ENCODE peak calls at places on chromosomes 13 and 19, in four cellular contexts. One of them, this sample, is unnamed.

GRCh38 chr13:34826432-34826831 is 115.6 kb upstream of the NBEA start:
- DNase-seq in IMR-90: no peak
- DNase-seq in cardiac muscle cell: no peak
- DNase-seq in DND-41: no peak
- DNase-seq in this sample: no peak

GRCh38 chr13:51122868-51123267 is 11.8 kb upstream of the C13orf42 start:
- DNase-seq in IMR-90: no peak
- DNase-seq in cardiac muscle cell: no peak
- DNase-seq in DND-41: peak
- DNase-seq in this sample: no peak

GRCh38 chr13:101618440-101619187 is 166.1 kb downstream of the ITGBL1 start:
- DNase-seq in IMR-90: no peak
- DNase-seq in cardiac muscle cell: no peak
- DNase-seq in DND-41: no peak
- DNase-seq in this sample: no peak

GRCh38 chr13:67033170-67033569 is 197.0 kb downstream of the PCDH9 start:
- DNase-seq in IMR-90: no peak
- DNase-seq in cardiac muscle cell: no peak
- DNase-seq in DND-41: no peak
- DNase-seq in this sample: no peak

GRCh38 chr13:46202188-46202795 is 9.4 kb upstream of the LRRC63 start:
- DNase-seq in IMR-90: no peak
- DNase-seq in cardiac muscle cell: no peak
- DNase-seq in DND-41: no peak
- DNase-seq in this sample: no peak

GRCh38 chr19:11986754-11987153 is 21.9 kb downstream of the ZNF763 start:
- DNase-seq in IMR-90: no peak
- DNase-seq in cardiac muscle cell: no peak
- DNase-seq in DND-41: no peak
- DNase-seq in this sample: no peak

GRCh38 chr19:51324082-51324481 is 12.6 kb downstream of the IGLON5 start:
- DNase-seq in IMR-90: no peak
- DNase-seq in cardiac muscle cell: peak
- DNase-seq in DND-41: no peak
- DNase-seq in this sample: no peak

GRCh38 chr19:30692517-30692870 is 320.3 kb downstream of the ZNF536 start:
- DNase-seq in IMR-90: no peak
- DNase-seq in cardiac muscle cell: peak
- DNase-seq in DND-41: no peak
- DNase-seq in this sample: no peak

GRCh38 chr13:48144413-48145035 is 49.6 kb upstream of the MED4 start:
- DNase-seq in IMR-90: peak
- DNase-seq in cardiac muscle cell: peak
- DNase-seq in DND-41: no peak
- DNase-seq in this sample: no peak

GRCh38 chr13:33045829-33046592 is 29.8 kb downstream of the KL start:
- DNase-seq in IMR-90: no peak
- DNase-seq in cardiac muscle cell: no peak
- DNase-seq in DND-41: no peak
- DNase-seq in this sample: no peak

GRCh38 chr19:40583283-40583682 is 6.6 kb downstream of the SHKBP1 start:
- DNase-seq in IMR-90: no peak
- DNase-seq in cardiac muscle cell: no peak
- DNase-seq in DND-41: no peak
- DNase-seq in this sample: no peak

GRCh38 chr13:28325022-28325421 is 169.9 kb downstream of the FLT1 start:
- DNase-seq in IMR-90: no peak
- DNase-seq in cardiac muscle cell: peak
- DNase-seq in DND-41: no peak
- DNase-seq in this sample: no peak
- TF ChIP-seq CTCF in IMR-90: no peak
- TF ChIP-seq CTCF in cardiac muscle cell: no peak
- TF ChIP-seq CTCF in DND-41: no peak
- TF ChIP-seq CTCF in this sample: no peak

GRCh38 chr13:61246351-61246750 is 169.3 kb downstream of the PCDH20 start:
- DNase-seq in IMR-90: no peak
- DNase-seq in cardiac muscle cell: no peak
- DNase-seq in DND-41: no peak
- DNase-seq in this sample: no peak

GRCh38 chr13:61253105-61253877 is 162.4 kb downstream of the PCDH20 start:
- DNase-seq in IMR-90: no peak
- DNase-seq in cardiac muscle cell: no peak
- DNase-seq in DND-41: no peak
- DNase-seq in this sample: no peak

GRCh38 chr13:61252213-61252612 is 163.4 kb downstream of the PCDH20 start:
- DNase-seq in IMR-90: no peak
- DNase-seq in cardiac muscle cell: no peak
- DNase-seq in DND-41: no peak
- DNase-seq in this sample: no peak

GRCh38 chr13:61247149-61247936 is 168.3 kb downstream of the PCDH20 start:
- DNase-seq in IMR-90: no peak
- DNase-seq in cardiac muscle cell: no peak
- DNase-seq in DND-41: peak
- DNase-seq in this sample: no peak
- TF ChIP-seq CTCF in IMR-90: no peak
- TF ChIP-seq CTCF in cardiac muscle cell: no peak
- TF ChIP-seq CTCF in DND-41: no peak
- TF ChIP-seq CTCF in this sample: no peak

GRCh38 chr19:38844093-38844686 is 5.6 kb downstream of the HNRNPL start:
- DNase-seq in IMR-90: no peak
- DNase-seq in cardiac muscle cell: no peak
- DNase-seq in DND-41: no peak
- DNase-seq in this sample: no peak
- TF ChIP-seq CTCF in IMR-90: no peak
- TF ChIP-seq CTCF in cardiac muscle cell: no peak
- TF ChIP-seq CTCF in DND-41: no peak
- TF ChIP-seq CTCF in this sample: no peak

GRCh38 chr13:94549241-94550029 is 46.5 kb downstream of the TGDS start:
- DNase-seq in IMR-90: peak
- DNase-seq in cardiac muscle cell: peak
- DNase-seq in DND-41: peak
- DNase-seq in this sample: peak
- TF ChIP-seq CTCF in IMR-90: no peak
- TF ChIP-seq CTCF in cardiac muscle cell: no peak
- TF ChIP-seq CTCF in DND-41: no peak
- TF ChIP-seq CTCF in this sample: no peak

GRCh38 chr13:21118180-21118579 is 56.8 kb upstream of the LATS2 start:
- DNase-seq in IMR-90: no peak
- DNase-seq in cardiac muscle cell: no peak
- DNase-seq in DND-41: no peak
- DNase-seq in this sample: no peak

GRCh38 chr13:21121616-21122015 is 54.7 kb downstream of the SKA3 start:
- DNase-seq in IMR-90: no peak
- DNase-seq in cardiac muscle cell: no peak
- DNase-seq in DND-41: no peak
- DNase-seq in this sample: no peak

GRCh38 chr13:21119526-21119925 is 56.8 kb downstream of the SKA3 start:
- DNase-seq in IMR-90: no peak
- DNase-seq in cardiac muscle cell: no peak
- DNase-seq in DND-41: no peak
- DNase-seq in this sample: no peak

GRCh38 chr13:21117104-21117809 is 55.9 kb upstream of the LATS2 start:
- DNase-seq in IMR-90: no peak
- DNase-seq in cardiac muscle cell: no peak
- DNase-seq in DND-41: no peak
- DNase-seq in this sample: no peak

DNA sequence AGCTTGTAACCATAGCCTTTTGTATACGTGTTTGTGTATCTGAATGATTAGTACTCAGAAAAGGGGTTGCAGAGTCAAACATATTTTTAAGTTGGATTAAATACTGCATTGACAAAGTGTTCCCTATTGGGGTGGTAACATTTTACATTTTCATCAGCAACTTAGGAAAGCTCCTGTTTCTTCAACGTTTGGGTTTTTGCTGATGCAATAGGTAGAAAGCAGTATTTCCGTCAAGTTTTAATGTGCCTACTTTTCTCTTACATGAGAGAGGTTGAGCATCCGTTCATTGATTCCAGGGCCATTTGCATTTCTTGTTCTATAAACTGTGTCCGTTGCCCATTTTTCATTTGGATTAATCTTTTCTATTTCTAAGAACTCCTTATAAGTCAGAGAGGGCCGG is 56.2 kb downstream of the SKA3 start:
- DNase-seq in IMR-90: no peak
- DNase-seq in cardiac muscle cell: no peak
- DNase-seq in DND-41: no peak
- DNase-seq in this sample: no peak
- TF ChIP-seq CTCF in IMR-90: no peak
- TF ChIP-seq CTCF in cardiac muscle cell: no peak
- TF ChIP-seq CTCF in DND-41: no peak
- TF ChIP-seq CTCF in this sample: no peak

GRCh38 chr13:44919103-44919804 is 70.0 kb downstream of the NUFIP1 start:
- DNase-seq in IMR-90: no peak
- DNase-seq in cardiac muscle cell: no peak
- DNase-seq in DND-41: no peak
- DNase-seq in this sample: no peak

GRCh38 chr13:44917589-44918322 is 71.5 kb downstream of the NUFIP1 start:
- DNase-seq in IMR-90: peak
- DNase-seq in cardiac muscle cell: peak
- DNase-seq in DND-41: peak
- DNase-seq in this sample: peak

GRCh38 chr13:44915962-44916361 is 73.3 kb downstream of the NUFIP1 start:
- DNase-seq in IMR-90: no peak
- DNase-seq in cardiac muscle cell: no peak
- DNase-seq in DND-41: no peak
- DNase-seq in this sample: no peak

GRCh38 chr13:44920013-44920412 is 69.3 kb downstream of the NUFIP1 start:
- DNase-seq in IMR-90: no peak
- DNase-seq in cardiac muscle cell: no peak
- DNase-seq in DND-41: no peak
- DNase-seq in this sample: no peak

DNA sequence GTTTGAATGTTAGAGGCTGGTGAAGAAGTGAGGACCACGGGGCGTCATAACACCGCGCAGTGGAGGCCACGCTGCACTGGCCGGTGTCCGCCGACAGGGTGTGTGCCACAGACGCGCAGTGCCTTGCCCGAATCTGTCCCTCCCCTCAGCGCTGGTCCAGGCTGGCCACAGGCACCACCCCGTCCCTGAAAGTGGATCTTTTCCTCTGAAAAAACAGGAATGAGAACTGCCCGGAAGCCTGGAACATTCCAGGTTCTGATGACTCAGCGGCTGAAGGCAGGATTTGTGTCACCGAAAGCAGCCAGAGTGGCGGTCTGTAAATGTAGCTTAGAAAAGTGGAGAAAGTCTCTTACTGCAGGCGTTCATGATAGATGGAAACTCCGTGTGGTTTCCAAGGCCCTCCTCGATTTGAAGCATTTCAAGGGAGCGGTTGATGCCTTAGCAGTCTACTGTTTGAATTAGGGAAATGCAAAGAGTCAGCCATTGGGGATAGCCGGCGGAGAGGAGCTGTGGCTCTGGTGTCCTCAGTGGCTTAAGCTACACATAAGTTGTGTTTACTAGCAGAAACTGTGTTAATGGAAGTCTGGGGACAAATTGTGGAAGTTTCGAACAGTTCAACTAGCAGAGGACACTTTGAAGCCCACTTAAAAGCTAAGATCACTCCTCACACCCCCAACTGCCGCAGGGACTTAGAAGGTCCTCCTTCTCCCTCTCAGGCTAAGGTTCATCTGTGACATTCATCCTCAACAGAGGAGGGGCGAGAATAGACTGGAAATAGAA is 70.8 kb downstream of the NUFIP1 start:
- DNase-seq in IMR-90: peak
- DNase-seq in cardiac muscle cell: peak
- DNase-seq in DND-41: no peak
- DNase-seq in this sample: peak
- TF ChIP-seq CTCF in IMR-90: peak
- TF ChIP-seq CTCF in cardiac muscle cell: peak
- TF ChIP-seq CTCF in DND-41: peak
- TF ChIP-seq CTCF in this sample: peak

DNA sequence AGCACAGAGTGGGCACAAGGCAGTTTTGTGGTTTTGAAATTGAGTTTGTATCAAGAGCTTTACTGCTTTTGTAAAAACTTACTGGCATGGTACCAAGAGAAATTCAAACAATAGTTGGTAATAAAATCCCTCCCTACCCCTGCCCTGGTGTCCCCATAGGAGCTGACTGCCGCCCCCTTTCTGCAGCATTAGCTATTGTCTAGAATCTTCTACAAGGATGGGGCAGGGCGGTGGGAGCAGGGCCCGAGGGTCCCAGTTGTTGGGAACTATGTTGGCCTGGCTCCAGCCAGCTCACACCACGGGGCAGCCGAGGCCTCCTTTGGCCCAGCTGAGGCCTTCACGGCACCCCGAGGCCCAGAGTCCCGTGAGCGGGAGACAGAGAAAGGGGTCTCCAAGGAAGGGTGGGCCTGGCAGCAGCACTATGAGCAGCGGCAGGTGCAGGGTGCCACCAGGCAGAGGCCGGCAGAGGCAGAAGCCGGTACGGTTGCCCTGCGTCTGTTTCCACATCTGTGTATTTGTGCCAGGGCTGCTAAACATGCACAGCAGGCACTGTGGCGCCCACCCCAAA is 57.9 kb downstream of the KDM4B start:
- DNase-seq in IMR-90: no peak
- DNase-seq in cardiac muscle cell: peak
- DNase-seq in DND-41: no peak
- DNase-seq in this sample: no peak
- TF ChIP-seq CTCF in IMR-90: peak
- TF ChIP-seq CTCF in cardiac muscle cell: no peak
- TF ChIP-seq CTCF in DND-41: no peak
- TF ChIP-seq CTCF in this sample: peak

GRCh38 chr19:48608798-48609263 is 2.3 kb downstream of the SPACA4 start:
- DNase-seq in IMR-90: no peak
- DNase-seq in cardiac muscle cell: peak
- DNase-seq in DND-41: peak
- DNase-seq in this sample: no peak
- TF ChIP-seq CTCF in IMR-90: peak
- TF ChIP-seq CTCF in cardiac muscle cell: peak
- TF ChIP-seq CTCF in DND-41: peak
- TF ChIP-seq CTCF in this sample: peak